ENCODE peak calls at places on chromosome 6, in five cellular contexts. L, F, Z, Y and I are unnamed samples.

GRCh38 chr6:37011656-37012378 is 6.4 kb downstream of the FGD2 start:
- DNase-seq in Y (peak; percentile 47), F (no peak), L (no peak), Z (no peak), I (no peak)

GRCh38 chr6:63449714-63450113 is 122.6 kb upstream of the LOC128125822 start:
- DNase-seq in F (no peak), Z (no peak), L (no peak), Y (no peak), I (no peak)

GRCh38 chr6:129469070-129469662 is 240.8 kb downstream of the ARHGAP18 start:
- DNase-seq in L (no peak), Y (no peak), F (no peak), Z (no peak), I (no peak)

GRCh38 chr6:30682181-30683117 is 4.0 kb downstream of the PPP1R18 start:
- DNase-seq in Z (peak; percentile 92), F (no peak), Y (peak; percentile 89), L (peak; percentile 85), I (peak; percentile 44)

GRCh38 chr6:72724545-72724944 is 102.7 kb downstream of the KCNQ5 start:
- DNase-seq in F (no peak), Z (no peak), Y (no peak), L (no peak), I (no peak)

GRCh38 chr6:131765853-131766135 is 42.0 kb upstream of the ENPP1 start:
- DNase-seq in Z (no peak), F (no peak), L (no peak), Y (no peak), I (no peak)

GRCh38 chr6:50891290-50891689 is 72.6 kb downstream of the TFAP2B start:
- DNase-seq in Y (no peak), L (no peak), F (no peak), Z (no peak), I (no peak)

GRCh38 chr6:140071115-140071514 is 696.7 kb upstream of the CITED2 start:
- DNase-seq in Y (peak; percentile 84), F (no peak), L (no peak), Z (no peak), I (no peak)

GRCh38 chr6:126232671-126233070 is 107.2 kb upstream of the CENPW start:
- DNase-seq in F (no peak), Z (no peak), L (no peak), Y (peak; percentile 30), I (no peak)

GRCh38 chr6:154403803-154404202 is 47.2 kb upstream of the IPCEF1 start:
- DNase-seq in Y (peak; percentile 87), L (no peak), F (no peak), Z (no peak), I (peak; percentile 66)

GRCh38 chr6:26420607-26421235 is 18.6 kb downstream of the BTN3A1 start:
- DNase-seq in Y (peak; percentile 55), L (no peak), Z (no peak), F (peak; percentile 35), I (peak; percentile 5)

GRCh38 chr6:100305237-100305869 is 159.4 kb downstream of the SIM1 start:
- DNase-seq in Y (no peak), Z (no peak), F (no peak), L (no peak), I (no peak)

GRCh38 chr6:26087284-26088115 is at the start of gene HFE:
- DNase-seq in Y (peak; percentile 83), F (no peak), Z (peak; percentile 87), L (peak; percentile 57), I (peak; percentile 55)

GRCh38 chr6:123747515-123747914 is 56.1 kb upstream of the NKAIN2 start:
- DNase-seq in Y (no peak), F (no peak), L (no peak), Z (no peak), I (no peak)

GRCh38 chr6:89146748-89147715 is 1.2 kb downstream of the PM20D2 start:
- DNase-seq in Y (peak; percentile 59), L (no peak), F (peak; percentile 18), Z (no peak), I (no peak)

GRCh38 chr6:90583783-90584481 is 2.9 kb downstream of the MAP3K7 start:
- DNase-seq in F (no peak), Z (no peak), L (no peak), Y (no peak), I (no peak)

GRCh38 chr6:66556936-66557335 is 849.9 kb upstream of the EYS start:
- DNase-seq in F (no peak), Z (no peak), Y (no peak), L (no peak), I (no peak)

GRCh38 chr6:36386495-36387439 is 702 bp downstream of the ETV7 start:
- DNase-seq in Z (peak; percentile 77), L (no peak), F (no peak), Y (peak; percentile 71), I (peak; percentile 43)

GRCh38 chr6:41642090-41642959 is 4.1 kb downstream of the MDFI start:
- DNase-seq in L (no peak), Z (peak; percentile 55), F (no peak), Y (no peak), I (no peak)

GRCh38 chr6:148414836-148415235 is 72.2 kb downstream of the SASH1 start:
- DNase-seq in Z (no peak), Y (peak; percentile 83), L (no peak), F (no peak), I (peak; percentile 77)

GRCh38 chr6:142088858-142089216 is 43.9 kb upstream of the GJE1 start:
- DNase-seq in L (no peak), Y (peak; percentile 39), Z (peak; percentile 65), F (no peak), I (peak; percentile 5)

GRCh38 chr6:112571886-112572285 is 224.8 kb downstream of the RFPL4B start:
- DNase-seq in F (no peak), L (no peak), Z (no peak), Y (peak; percentile 55), I (peak; percentile 12)

GRCh38 chr6:1720620-1721322 is 111.1 kb downstream of the FOXC1 start:
- DNase-seq in Z (no peak), F (no peak), L (no peak), Y (no peak), I (no peak)

GRCh38 chr6:151070666-151071065 is 169.1 kb upstream of the AKAP12 start:
- DNase-seq in F (no peak), L (no peak), Y (peak; percentile 32), Z (no peak), I (peak; percentile 48)

GRCh38 chr6:11552390-11552789 is 14.8 kb downstream of the TMEM170B start:
- DNase-seq in L (no peak), Y (no peak), F (no peak), Z (no peak), I (no peak)

GRCh38 chr6:64580346-64580745 is 944.7 kb downstream of the PHF3 start:
- DNase-seq in L (no peak), Y (no peak), Z (no peak), F (no peak), I (no peak)

GRCh38 chr6:152124432-152125074 is 317.1 kb downstream of the ESR1 start:
- DNase-seq in Z (no peak), L (no peak), Y (peak; percentile 84), F (peak; percentile 56), I (no peak)

GRCh38 chr6:119536666-119537065 is 187.1 kb upstream of the MAN1A1 start:
- DNase-seq in Z (no peak), Y (no peak), F (no peak), L (no peak), I (no peak)

GRCh38 chr6:119542037-119542436 is 192.5 kb upstream of the MAN1A1 start:
- DNase-seq in F (no peak), L (no peak), Z (no peak), Y (no peak), I (no peak)

GRCh38 chr6:119540417-119540816 is 190.9 kb upstream of the MAN1A1 start:
- DNase-seq in L (no peak), F (no peak), Z (peak; percentile 65), Y (no peak), I (no peak)

GRCh38 chr6:119541132-119541905 is 191.8 kb upstream of the MAN1A1 start:
- DNase-seq in F (peak; percentile 88), Z (no peak), L (no peak), Y (peak; percentile 98), I (peak; percentile 8)

GRCh38 chr6:119539066-119539746 is 189.6 kb upstream of the MAN1A1 start:
- DNase-seq in L (no peak), F (no peak), Z (peak; percentile 69), Y (no peak), I (no peak)
- H3K9me3 ChIP-seq in L (no peaks in the 10 kb centered on the region), F (no peaks in the 10 kb centered on the region), Z (no peaks in the 10 kb centered on the region), Y (no peaks in the 10 kb centered on the region), I (no peaks in the 10 kb centered on the region)

GRCh38 chr6:28824793-28825731 is 98.7 kb downstream of the TRIM27 start:
- DNase-seq in L (no peak), Z (no peak), Y (no peak), F (no peak), I (no peak)

GRCh38 chr6:28825732-28826293 is 98.0 kb downstream of the TRIM27 start:
- DNase-seq in Z (no peak), L (no peak), F (no peak), Y (no peak), I (no peak)
- H3K27me3 ChIP-seq in Z (no peaks in the 10 kb centered on the region), L (peaks cover 91% of the 10 kb centered on the region), F (no peaks in the 10 kb centered on the region), Y (peaks cover 47% of the 10 kb centered on the region), I (peaks cover 13% of the 10 kb centered on the region)

DNA sequence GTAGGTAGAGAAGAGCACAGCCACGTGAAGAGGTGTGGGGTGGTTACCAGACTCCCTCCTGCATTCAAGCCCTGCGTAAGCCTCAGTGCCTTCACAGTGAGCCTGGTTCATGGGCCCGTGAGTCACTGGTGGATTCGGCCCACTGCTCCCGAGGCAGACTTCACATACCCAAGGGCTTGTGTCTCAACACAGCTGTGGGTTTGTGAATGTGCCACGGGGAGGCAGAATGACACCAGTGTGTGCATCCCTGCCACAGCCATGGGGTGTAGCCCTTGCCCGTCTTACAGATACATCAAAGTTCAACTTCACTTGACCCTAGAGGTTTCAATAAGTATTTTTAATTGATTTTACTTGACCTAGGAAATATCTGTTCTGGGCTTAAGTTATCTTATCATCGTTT is 108.5 kb downstream of the MAP3K4 start:
- DNase-seq in L (no peak), Z (no peak), F (no peak), Y (no peak), I (no peak)
- H3K36me3 ChIP-seq in L (peaks cover 93% of the 10 kb centered on the region), Z (peaks cover 3% of the 10 kb centered on the region), F (peaks cover 3% of the 10 kb centered on the region), Y (peaks cover 55% of the 10 kb centered on the region), I (peaks cover 43% of the 10 kb centered on the region)

GRCh38 chr6:168514216-168514615 is 73.2 kb downstream of the SMOC2 start:
- DNase-seq in L (peak; percentile 69), Z (no peak), F (no peak), Y (no peak), I (no peak)
- H3K9me3 ChIP-seq in L (no peaks in the 10 kb centered on the region), Z (no peaks in the 10 kb centered on the region), F (no peaks in the 10 kb centered on the region), Y (no peaks in the 10 kb centered on the region), I (no peaks in the 10 kb centered on the region)

GRCh38 chr6:42674780-42675179 is 47.6 kb downstream of the PRPH2 start:
- DNase-seq in L (no peak), Z (no peak), F (no peak), Y (no peak), I (no peak)
- H3K27me3 ChIP-seq in L (no peaks in the 10 kb centered on the region), Z (no peaks in the 10 kb centered on the region), F (no peaks in the 10 kb centered on the region), Y (no peaks in the 10 kb centered on the region), I (no peaks in the 10 kb centered on the region)

GRCh38 chr6:32832535-32832934 is 6.0 kb downstream of the TAP2 start:
- DNase-seq in L (no peak), Y (no peak), F (no peak), Z (no peak), I (no peak)
- H3K36me3 ChIP-seq in L (peaks cover 60% of the 10 kb centered on the region), Y (peaks cover 52% of the 10 kb centered on the region), F (peaks cover 12% of the 10 kb centered on the region), Z (no peaks in the 10 kb centered on the region), I (peaks cover 96% of the 10 kb centered on the region)